ENCODE peak calls at places on chromosome 17, in six cellular contexts. P is H1, Y is GM12891, V is HepG2, L is GM12878, Z is K562. U is an unnamed sample.

GRCh38 chr17:58136669-58137279 is 11.4 kb upstream of the OR4D1 start:
- DNase-seq in Z (peak), P (no peak), V (peak), L (no peak), Y (no peak), U (no peak)

GRCh38 chr17:69084911-69085310 is 24.2 kb upstream of the ABCA9 start:
- DNase-seq in P (peak), L (no peak), Z (peak), V (peak), Y (no peak), U (no peak)

GRCh38 chr17:8285270-8286181 is 2.9 kb upstream of the RANGRF start:
- DNase-seq in P (no peak), L (no peak), Y (no peak), V (no peak), Z (no peak), U (no peak)

GRCh38 chr17:8162232-8162996 is at the start of gene VAMP2:
- DNase-seq in P (no peak), Z (peak), Y (no peak), L (no peak), V (no peak), U (peak)

GRCh38 chr17:61202564-61202963 is 197.1 kb upstream of the TBX2 start:
- DNase-seq in Z (no peak), L (no peak), Y (no peak), P (no peak), V (no peak), U (no peak)

GRCh38 chr17:82338858-82339633 is 5.5 kb upstream of the SECTM1 start:
- DNase-seq in Y (no peak), V (no peak), P (no peak), Z (peak), L (no peak), U (no peak)

GRCh38 chr17:70169707-70170597 is 620 bp downstream of the KCNJ2 start:
- DNase-seq in L (no peak), P (no peak), V (no peak), Y (no peak), Z (no peak), U (no peak)

GRCh38 chr17:81487487-81488275 is 24.9 kb downstream of the ACTG1 start:
- DNase-seq in P (no peak), V (peak), L (no peak), Z (peak), Y (peak), U (peak)

GRCh38 chr17:69574257-69575197 is 160.0 kb downstream of the MAP2K6 start:
- DNase-seq in P (no peak), Z (no peak), Y (no peak), L (no peak), V (no peak), U (no peak)

GRCh38 chr17:65181237-65182061 is 44.3 kb downstream of the RGS9 start:
- DNase-seq in V (no peak), Z (no peak), L (peak), Y (peak), P (no peak), U (peak)

GRCh38 chr17:57862990-57863667 is 13.3 kb upstream of the MRPS23 start:
- DNase-seq in Z (no peak), L (no peak), P (no peak), V (peak), Y (no peak), U (no peak)

GRCh38 chr17:36148559-36149295 is 27.7 kb downstream of the TBC1D3B start:
- DNase-seq in V (peak), Y (peak), L (peak), Z (peak), P (peak), U (peak)

GRCh38 chr17:72189781-72190593 is 69.2 kb downstream of the SOX9 start:
- DNase-seq in Z (no peak), Y (no peak), V (no peak), L (no peak), P (no peak), U (no peak)

GRCh38 chr17:14637260-14637659 is 336.4 kb downstream of the HS3ST3B1 start:
- DNase-seq in L (no peak), P (no peak), Z (no peak), V (no peak), Y (no peak), U (no peak)

GRCh38 chr17:56009795-56010715 is 143.2 kb upstream of the ANKFN1 start:
- DNase-seq in Z (no peak), L (no peak), P (no peak), Y (no peak), V (no peak), U (no peak)

GRCh38 chr17:3639981-3640596 is 3.5 kb downstream of the CTNS start:
- DNase-seq in P (no peak), Z (peak), V (no peak), L (no peak), Y (no peak), U (no peak)
- TF ChIP-seq POLR2A in P (no peak), Z (no peak), V (no peak), L (no peak), Y (no peak), U (no peak)

DNA sequence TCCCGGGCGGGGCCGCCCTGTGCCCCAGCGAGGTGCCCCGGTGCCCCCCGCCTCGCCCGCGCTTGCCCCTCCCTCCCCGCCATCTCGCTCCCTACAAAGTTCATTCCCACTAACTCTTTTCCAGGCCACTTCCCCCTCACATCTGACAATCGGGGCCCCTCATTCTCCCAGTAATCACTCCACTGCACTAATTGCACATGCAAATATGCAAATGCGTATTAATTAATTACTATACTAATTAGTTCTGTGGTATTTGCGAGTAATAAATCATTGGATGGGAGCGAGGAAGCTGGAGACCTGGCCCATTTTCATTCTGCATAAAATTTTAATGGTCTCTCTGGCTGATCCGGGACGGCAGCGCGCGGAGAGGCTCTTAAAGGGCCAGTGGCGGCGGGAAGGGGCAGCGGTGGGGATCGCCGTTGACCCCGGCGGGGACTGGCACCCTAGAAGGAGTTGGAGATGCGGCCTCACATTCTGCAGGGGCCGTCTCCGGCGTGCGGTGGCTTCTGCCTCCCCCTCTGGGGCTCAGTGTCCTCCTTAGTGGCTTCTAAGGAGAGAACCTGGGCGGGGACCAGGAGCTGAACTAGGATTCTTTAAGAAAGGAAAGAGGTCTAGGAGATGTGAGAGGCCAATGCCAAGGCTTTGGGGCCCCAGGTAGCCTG is 8.4 kb upstream of the PPP1R1B start:
- DNase-seq in V (no peak), Y (no peak), P (no peak), L (no peak), Z (no peak), U (no peak)
- TF ChIP-seq TAF1 in V (no peak), Y (no peak), P (peak), L (no peak), Z (no peak), U (no peak)

DNA sequence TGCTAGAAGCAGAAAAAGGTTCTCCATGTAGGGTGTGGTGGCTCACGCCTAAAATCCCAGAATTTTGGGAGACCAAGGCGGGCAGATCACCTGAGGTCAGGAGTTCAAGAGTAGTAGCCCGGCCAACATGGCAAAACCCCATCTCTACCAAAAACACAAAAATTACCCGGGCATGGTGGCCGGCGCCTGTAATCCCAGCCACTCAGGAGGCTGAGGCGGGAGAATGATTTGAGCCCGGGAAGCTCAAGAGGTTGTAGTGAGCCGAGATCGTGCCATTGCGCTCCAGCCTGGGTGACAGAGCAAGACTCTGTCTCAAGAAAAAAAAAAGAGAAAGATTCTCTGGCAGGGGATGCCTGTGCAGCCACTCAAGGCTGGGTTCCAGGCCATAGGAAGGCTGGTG is 54.2 kb downstream of the PITPNM3 start:
- DNase-seq in L (no peak), P (no peak), V (no peak), Y (no peak), Z (no peak), U (no peak)
- TF ChIP-seq POLR2A in L (no peak), P (no peak), V (no peak), Y (no peak), Z (no peak), U (no peak)

GRCh38 chr17:29168079-29168758 is 12.0 kb downstream of the MYO18A start:
- DNase-seq in L (no peak), Z (no peak), Y (no peak), P (no peak), V (no peak), U (no peak)

GRCh38 chr17:29172589-29172988 is 7.6 kb downstream of the MYO18A start:
- DNase-seq in Z (no peak), L (no peak), P (no peak), Y (no peak), V (no peak), U (no peak)

GRCh38 chr17:29170682-29171081 is 9.5 kb downstream of the MYO18A start:
- DNase-seq in L (no peak), P (no peak), V (no peak), Y (no peak), Z (no peak), U (no peak)

GRCh38 chr17:29167393-29168078 is 12.7 kb downstream of the MYO18A start:
- DNase-seq in P (no peak), L (no peak), Z (no peak), Y (no peak), V (no peak), U (no peak)

GRCh38 chr17:29169806-29170591 is 10.2 kb downstream of the MYO18A start:
- DNase-seq in P (no peak), Z (no peak), Y (no peak), V (no peak), L (no peak), U (no peak)
- TF ChIP-seq TAF1 in P (no peak), Z (no peak), Y (no peak), V (no peak), L (no peak), U (no peak)

U was measured in GM12892.